ENCODE peak calls at places on chromosomes 13 and 19, in six cellular contexts. One of them, this sample, is unnamed.

GRCh38 chr13:75404721-75405120 is 77.2 kb downstream of the TBC1D4 start:
- DNase-seq in posterior cingulate gyrus: no peak
- DNase-seq in lung microvascular endothelial cell: no peak
- DNase-seq in nephron progenitor cell: no peak
- DNase-seq in GM12865: no peak
- DNase-seq in activated gamma-delta T cell treated with anti-CD3 and anti-CD28 coated beads, Interleukin-2, amount 50 U/mL, for 16 hours: no peak
- DNase-seq in this sample: no peak

GRCh38 chr13:89969996-89970709 is 1377.3 kb upstream of the MIR17HG start:
- DNase-seq in GM12865: no peak
- DNase-seq in nephron progenitor cell: no peak
- DNase-seq in lung microvascular endothelial cell: no peak
- DNase-seq in posterior cingulate gyrus: no peak
- DNase-seq in activated gamma-delta T cell treated with anti-CD3 and anti-CD28 coated beads, Interleukin-2, amount 50 U/mL, for 16 hours: no peak
- DNase-seq in this sample: no peak

GRCh38 chr13:44899967-44900366 is 89.3 kb downstream of the NUFIP1 start:
- DNase-seq in GM12865: no peak
- DNase-seq in lung microvascular endothelial cell: peak
- DNase-seq in activated gamma-delta T cell treated with anti-CD3 and anti-CD28 coated beads, Interleukin-2, amount 50 U/mL, for 16 hours: no peak
- DNase-seq in posterior cingulate gyrus: no peak
- DNase-seq in nephron progenitor cell: no peak
- DNase-seq in this sample: no peak

GRCh38 chr13:52361225-52361624 is 44.7 kb downstream of the THSD1 start:
- DNase-seq in GM12865: no peak
- DNase-seq in activated gamma-delta T cell treated with anti-CD3 and anti-CD28 coated beads, Interleukin-2, amount 50 U/mL, for 16 hours: no peak
- DNase-seq in nephron progenitor cell: no peak
- DNase-seq in lung microvascular endothelial cell: no peak
- DNase-seq in posterior cingulate gyrus: no peak
- DNase-seq in this sample: no peak

GRCh38 chr19:33300016-33300981 is 2.0 kb downstream of the CEBPA start:
- DNase-seq in GM12865: no peak
- DNase-seq in lung microvascular endothelial cell: no peak
- DNase-seq in posterior cingulate gyrus: no peak
- DNase-seq in activated gamma-delta T cell treated with anti-CD3 and anti-CD28 coated beads, Interleukin-2, amount 50 U/mL, for 16 hours: no peak
- DNase-seq in nephron progenitor cell: no peak
- DNase-seq in this sample: peak

GRCh38 chr19:39563408-39563807 is 23.4 kb upstream of the EID2 start:
- DNase-seq in posterior cingulate gyrus: no peak
- DNase-seq in lung microvascular endothelial cell: no peak
- DNase-seq in activated gamma-delta T cell treated with anti-CD3 and anti-CD28 coated beads, Interleukin-2, amount 50 U/mL, for 16 hours: no peak
- DNase-seq in GM12865: no peak
- DNase-seq in nephron progenitor cell: no peak
- DNase-seq in this sample: no peak

GRCh38 chr13:99326012-99326411 is 18.8 kb upstream of the GPR183 start:
- DNase-seq in GM12865: peak
- DNase-seq in lung microvascular endothelial cell: no peak
- DNase-seq in posterior cingulate gyrus: no peak
- DNase-seq in activated gamma-delta T cell treated with anti-CD3 and anti-CD28 coated beads, Interleukin-2, amount 50 U/mL, for 16 hours: no peak
- DNase-seq in nephron progenitor cell: no peak
- DNase-seq in this sample: no peak

GRCh38 chr13:61192826-61193225 is 222.8 kb downstream of the PCDH20 start:
- DNase-seq in posterior cingulate gyrus: no peak
- DNase-seq in activated gamma-delta T cell treated with anti-CD3 and anti-CD28 coated beads, Interleukin-2, amount 50 U/mL, for 16 hours: no peak
- DNase-seq in nephron progenitor cell: no peak
- DNase-seq in lung microvascular endothelial cell: no peak
- DNase-seq in GM12865: no peak
- DNase-seq in this sample: no peak

GRCh38 chr19:55546822-55547614 is 1.7 kb upstream of the SBK3 start:
- DNase-seq in lung microvascular endothelial cell: peak
- DNase-seq in GM12865: no peak
- DNase-seq in posterior cingulate gyrus: peak
- DNase-seq in nephron progenitor cell: no peak
- DNase-seq in activated gamma-delta T cell treated with anti-CD3 and anti-CD28 coated beads, Interleukin-2, amount 50 U/mL, for 16 hours: no peak
- DNase-seq in this sample: no peak

GRCh38 chr19:2371656-2372055 is 11.6 kb downstream of the TMPRSS9 start:
- DNase-seq in nephron progenitor cell: no peak
- DNase-seq in lung microvascular endothelial cell: peak
- DNase-seq in GM12865: no peak
- DNase-seq in posterior cingulate gyrus: no peak
- DNase-seq in activated gamma-delta T cell treated with anti-CD3 and anti-CD28 coated beads, Interleukin-2, amount 50 U/mL, for 16 hours: no peak
- DNase-seq in this sample: no peak

GRCh38 chr19:1675633-1676350 is 23.4 kb upstream of the TCF3 start:
- DNase-seq in activated gamma-delta T cell treated with anti-CD3 and anti-CD28 coated beads, Interleukin-2, amount 50 U/mL, for 16 hours: no peak
- DNase-seq in nephron progenitor cell: peak
- DNase-seq in GM12865: no peak
- DNase-seq in lung microvascular endothelial cell: no peak
- DNase-seq in posterior cingulate gyrus: no peak
- DNase-seq in this sample: no peak

GRCh38 chr13:41995946-41996345 is 35.0 kb upstream of the VWA8 start:
- DNase-seq in GM12865: peak
- DNase-seq in activated gamma-delta T cell treated with anti-CD3 and anti-CD28 coated beads, Interleukin-2, amount 50 U/mL, for 16 hours: peak
- DNase-seq in nephron progenitor cell: no peak
- DNase-seq in posterior cingulate gyrus: no peak
- DNase-seq in lung microvascular endothelial cell: no peak
- DNase-seq in this sample: no peak

GRCh38 chr13:98910501-98910951 is 67.3 kb downstream of the DOCK9 start:
- DNase-seq in posterior cingulate gyrus: no peak
- DNase-seq in nephron progenitor cell: no peak
- DNase-seq in lung microvascular endothelial cell: peak
- DNase-seq in activated gamma-delta T cell treated with anti-CD3 and anti-CD28 coated beads, Interleukin-2, amount 50 U/mL, for 16 hours: peak
- DNase-seq in GM12865: peak
- DNase-seq in this sample: no peak

GRCh38 chr13:114319441-114319871 is 5.2 kb downstream of the CHAMP1 start:
- DNase-seq in nephron progenitor cell: no peak
- DNase-seq in posterior cingulate gyrus: no peak
- DNase-seq in activated gamma-delta T cell treated with anti-CD3 and anti-CD28 coated beads, Interleukin-2, amount 50 U/mL, for 16 hours: no peak
- DNase-seq in lung microvascular endothelial cell: peak
- DNase-seq in GM12865: no peak
- DNase-seq in this sample: no peak

GRCh38 chr19:52138614-52139290 is 986 bp downstream of the ZNF616 start:
- DNase-seq in lung microvascular endothelial cell: peak
- DNase-seq in nephron progenitor cell: peak
- DNase-seq in activated gamma-delta T cell treated with anti-CD3 and anti-CD28 coated beads, Interleukin-2, amount 50 U/mL, for 16 hours: no peak
- DNase-seq in posterior cingulate gyrus: peak
- DNase-seq in GM12865: peak
- DNase-seq in this sample: peak

GRCh38 chr13:45833663-45834062 is 17.9 kb downstream of the SIAH3 start:
- DNase-seq in posterior cingulate gyrus: no peak
- DNase-seq in lung microvascular endothelial cell: peak
- DNase-seq in GM12865: no peak
- DNase-seq in nephron progenitor cell: no peak
- DNase-seq in activated gamma-delta T cell treated with anti-CD3 and anti-CD28 coated beads, Interleukin-2, amount 50 U/mL, for 16 hours: no peak
- DNase-seq in this sample: no peak

GRCh38 chr13:51955281-51955771 is 55.9 kb downstream of the ATP7B start:
- DNase-seq in posterior cingulate gyrus: no peak
- DNase-seq in GM12865: no peak
- DNase-seq in lung microvascular endothelial cell: peak
- DNase-seq in activated gamma-delta T cell treated with anti-CD3 and anti-CD28 coated beads, Interleukin-2, amount 50 U/mL, for 16 hours: no peak
- DNase-seq in nephron progenitor cell: no peak
- DNase-seq in this sample: no peak